ENCODE peak calls at places on chromosome 6, in eight cellular contexts. One of them, this sample, is unnamed.

GRCh38 chr6:75876152-75876551 is 127.1 kb downstream of the MYO6 start:
- DNase-seq in occipital lobe: no peak
- DNase-seq in NCI-H1092 treated with DMSO at 0.1 percent for 48 hours: no peak
- DNase-seq in GM23248: no peak
- DNase-seq in activated CD4-positive, alpha-beta T cell treated with anti-CD3 and anti-CD28 coated beads, Interleukin-2, amount 10 ng/mL, durations not matched to agents 7 days and 5 days: no peak
- DNase-seq in neural crest cell: no peak
- DNase-seq in Kasumi-1: no peak
- DNase-seq in body of pancreas: no peak
- DNase-seq in this sample: no peak

GRCh38 chr6:115004982-115005381 is 662.2 kb upstream of the HS3ST5 start:
- DNase-seq in GM23248: no peak
- DNase-seq in body of pancreas: no peak
- DNase-seq in Kasumi-1: no peak
- DNase-seq in occipital lobe: no peak
- DNase-seq in neural crest cell: no peak
- DNase-seq in NCI-H1092 treated with DMSO at 0.1 percent for 48 hours: peak
- DNase-seq in activated CD4-positive, alpha-beta T cell treated with anti-CD3 and anti-CD28 coated beads, Interleukin-2, amount 10 ng/mL, durations not matched to agents 7 days and 5 days: no peak
- DNase-seq in this sample: no peak

GRCh38 chr6:18045507-18045906 is 58.1 kb upstream of the KIF13A start:
- DNase-seq in neural crest cell: no peak
- DNase-seq in activated CD4-positive, alpha-beta T cell treated with anti-CD3 and anti-CD28 coated beads, Interleukin-2, amount 10 ng/mL, durations not matched to agents 7 days and 5 days: no peak
- DNase-seq in body of pancreas: no peak
- DNase-seq in occipital lobe: no peak
- DNase-seq in GM23248: no peak
- DNase-seq in Kasumi-1: no peak
- DNase-seq in NCI-H1092 treated with DMSO at 0.1 percent for 48 hours: no peak
- DNase-seq in this sample: no peak

GRCh38 chr6:34358389-34358906 is 34.0 kb downstream of the NUDT3 start:
- DNase-seq in Kasumi-1: no peak
- DNase-seq in GM23248: peak
- DNase-seq in activated CD4-positive, alpha-beta T cell treated with anti-CD3 and anti-CD28 coated beads, Interleukin-2, amount 10 ng/mL, durations not matched to agents 7 days and 5 days: no peak
- DNase-seq in body of pancreas: peak
- DNase-seq in NCI-H1092 treated with DMSO at 0.1 percent for 48 hours: peak
- DNase-seq in occipital lobe: no peak
- DNase-seq in neural crest cell: no peak
- DNase-seq in this sample: no peak

GRCh38 chr6:97186416-97186999 is 96.5 kb downstream of the MMS22L start:
- DNase-seq in Kasumi-1: peak
- DNase-seq in neural crest cell: peak
- DNase-seq in GM23248: peak
- DNase-seq in body of pancreas: peak
- DNase-seq in activated CD4-positive, alpha-beta T cell treated with anti-CD3 and anti-CD28 coated beads, Interleukin-2, amount 10 ng/mL, durations not matched to agents 7 days and 5 days: peak
- DNase-seq in NCI-H1092 treated with DMSO at 0.1 percent for 48 hours: peak
- DNase-seq in occipital lobe: peak
- DNase-seq in this sample: peak

GRCh38 chr6:24273471-24273870 is 84.4 kb downstream of the DCDC2 start:
- DNase-seq in occipital lobe: no peak
- DNase-seq in GM23248: peak
- DNase-seq in Kasumi-1: no peak
- DNase-seq in activated CD4-positive, alpha-beta T cell treated with anti-CD3 and anti-CD28 coated beads, Interleukin-2, amount 10 ng/mL, durations not matched to agents 7 days and 5 days: no peak
- DNase-seq in neural crest cell: no peak
- DNase-seq in body of pancreas: no peak
- DNase-seq in NCI-H1092 treated with DMSO at 0.1 percent for 48 hours: no peak
- DNase-seq in this sample: peak

GRCh38 chr6:110217255-110217654 is 37.0 kb downstream of the CDC40 start:
- DNase-seq in body of pancreas: no peak
- DNase-seq in GM23248: peak
- DNase-seq in neural crest cell: no peak
- DNase-seq in activated CD4-positive, alpha-beta T cell treated with anti-CD3 and anti-CD28 coated beads, Interleukin-2, amount 10 ng/mL, durations not matched to agents 7 days and 5 days: no peak
- DNase-seq in NCI-H1092 treated with DMSO at 0.1 percent for 48 hours: no peak
- DNase-seq in Kasumi-1: no peak
- DNase-seq in occipital lobe: no peak
- DNase-seq in this sample: peak

GRCh38 chr6:39425346-39426056 is 103.0 kb upstream of the KCNK16 start:
- DNase-seq in occipital lobe: no peak
- DNase-seq in NCI-H1092 treated with DMSO at 0.1 percent for 48 hours: no peak
- DNase-seq in activated CD4-positive, alpha-beta T cell treated with anti-CD3 and anti-CD28 coated beads, Interleukin-2, amount 10 ng/mL, durations not matched to agents 7 days and 5 days: no peak
- DNase-seq in neural crest cell: no peak
- DNase-seq in GM23248: peak
- DNase-seq in body of pancreas: no peak
- DNase-seq in Kasumi-1: no peak
- DNase-seq in this sample: no peak

GRCh38 chr6:163237110-163237509 is 177.4 kb upstream of the QKI start:
- DNase-seq in body of pancreas: no peak
- DNase-seq in NCI-H1092 treated with DMSO at 0.1 percent for 48 hours: no peak
- DNase-seq in occipital lobe: no peak
- DNase-seq in neural crest cell: no peak
- DNase-seq in Kasumi-1: no peak
- DNase-seq in GM23248: no peak
- DNase-seq in activated CD4-positive, alpha-beta T cell treated with anti-CD3 and anti-CD28 coated beads, Interleukin-2, amount 10 ng/mL, durations not matched to agents 7 days and 5 days: no peak
- DNase-seq in this sample: no peak

GRCh38 chr6:124812067-124812466 is 150.2 kb upstream of the RNF217 start:
- DNase-seq in occipital lobe: no peak
- DNase-seq in Kasumi-1: no peak
- DNase-seq in GM23248: no peak
- DNase-seq in NCI-H1092 treated with DMSO at 0.1 percent for 48 hours: no peak
- DNase-seq in neural crest cell: no peak
- DNase-seq in activated CD4-positive, alpha-beta T cell treated with anti-CD3 and anti-CD28 coated beads, Interleukin-2, amount 10 ng/mL, durations not matched to agents 7 days and 5 days: no peak
- DNase-seq in body of pancreas: no peak
- DNase-seq in this sample: no peak

GRCh38 chr6:99402458-99402857 is 8.5 kb upstream of the COQ3 start:
- DNase-seq in neural crest cell: no peak
- DNase-seq in body of pancreas: no peak
- DNase-seq in Kasumi-1: no peak
- DNase-seq in occipital lobe: no peak
- DNase-seq in NCI-H1092 treated with DMSO at 0.1 percent for 48 hours: no peak
- DNase-seq in GM23248: no peak
- DNase-seq in activated CD4-positive, alpha-beta T cell treated with anti-CD3 and anti-CD28 coated beads, Interleukin-2, amount 10 ng/mL, durations not matched to agents 7 days and 5 days: no peak
- DNase-seq in this sample: no peak